ENCODE peak calls at places on chromosomes 12 and 14, in four cellular contexts. One of them, this sample, is unnamed.

GRCh38 chr14:74552623-74553022 is 59.1 kb downstream of the ISCA2 start:
- DNase-seq in OCI-LY7: no peak
- DNase-seq in fibroblast of mammary gland: peak; percentile 36
- DNase-seq in cardiac fibroblast: peak; percentile 69
- DNase-seq in this sample: no peak

GRCh38 chr12:10205251-10205807 is 7.3 kb upstream of the GABARAPL1 start:
- DNase-seq in cardiac fibroblast: no peak
- DNase-seq in fibroblast of mammary gland: no peak
- DNase-seq in OCI-LY7: no peak
- DNase-seq in this sample: no peak

GRCh38 chr14:106185837-106186233 is 659.5 kb downstream of the TMEM121 start:
- DNase-seq in OCI-LY7: peak; percentile 87
- DNase-seq in fibroblast of mammary gland: no peak
- DNase-seq in cardiac fibroblast: no peak
- DNase-seq in this sample: no peak

GRCh38 chr14:55580401-55581010 is 499 bp downstream of the KTN1 start:
- DNase-seq in cardiac fibroblast: peak; percentile 20
- DNase-seq in fibroblast of mammary gland: no peak
- DNase-seq in OCI-LY7: peak; percentile 75
- DNase-seq in this sample: no peak

GRCh38 chr12:46887870-46888269 is 62.1 kb upstream of the SLC38A4 start:
- DNase-seq in OCI-LY7: no peak
- DNase-seq in fibroblast of mammary gland: no peak
- DNase-seq in cardiac fibroblast: no peak
- DNase-seq in this sample: no peak

GRCh38 chr14:96285667-96286066 is 29.7 kb downstream of the BDKRB1 start:
- DNase-seq in OCI-LY7: no peak
- DNase-seq in cardiac fibroblast: peak; percentile 76
- DNase-seq in fibroblast of mammary gland: peak; percentile 59
- DNase-seq in this sample: no peak

GRCh38 chr14:101774006-101774755 is 12.7 kb downstream of the PPP2R5C start:
- DNase-seq in fibroblast of mammary gland: no peak
- DNase-seq in OCI-LY7: peak; percentile 95
- DNase-seq in cardiac fibroblast: no peak
- DNase-seq in this sample: no peak

GRCh38 chr12:121980211-121980891 is 41.3 kb upstream of the BCL7A start:
- DNase-seq in cardiac fibroblast: peak; percentile 22
- DNase-seq in fibroblast of mammary gland: peak; percentile 36
- DNase-seq in OCI-LY7: peak; percentile 98
- DNase-seq in this sample: peak; percentile 62

GRCh38 chr14:56874375-56874774 is 64.1 kb upstream of the OTX2 start:
- DNase-seq in fibroblast of mammary gland: peak; percentile 0
- DNase-seq in cardiac fibroblast: no peak
- DNase-seq in OCI-LY7: peak; percentile 10
- DNase-seq in this sample: no peak

GRCh38 chr12:24223926-24224325 is 274.5 kb upstream of the SOX5 start:
- DNase-seq in OCI-LY7: no peak
- DNase-seq in fibroblast of mammary gland: no peak
- DNase-seq in cardiac fibroblast: no peak
- DNase-seq in this sample: no peak

GRCh38 chr12:80490329-80490728 is 46.3 kb downstream of the PTPRQ start:
- DNase-seq in fibroblast of mammary gland: no peak
- DNase-seq in OCI-LY7: no peak
- DNase-seq in cardiac fibroblast: no peak
- DNase-seq in this sample: no peak

GRCh38 chr12:20212036-20212435 is 156.3 kb upstream of the PDE3A start:
- DNase-seq in OCI-LY7: no peak
- DNase-seq in cardiac fibroblast: peak; percentile 80
- DNase-seq in fibroblast of mammary gland: peak; percentile 72
- DNase-seq in this sample: peak; percentile 75

GRCh38 chr14:63045612-63046320 is 508 bp upstream of the KCNH5 start:
- DNase-seq in OCI-LY7: no peak
- DNase-seq in cardiac fibroblast: peak; percentile 14
- DNase-seq in fibroblast of mammary gland: peak; percentile 21
- DNase-seq in this sample: peak; percentile 39

GRCh38 chr12:110316861-110317260 is 35.8 kb downstream of the ATP2A2 start:
- DNase-seq in OCI-LY7: no peak
- DNase-seq in fibroblast of mammary gland: peak; percentile 88
- DNase-seq in cardiac fibroblast: peak; percentile 77
- DNase-seq in this sample: peak; percentile 77

GRCh38 chr14:67883717-67884116 is 64.1 kb downstream of the RAD51B start:
- DNase-seq in cardiac fibroblast: peak; percentile 56
- DNase-seq in OCI-LY7: peak; percentile 15
- DNase-seq in fibroblast of mammary gland: peak; percentile 41
- DNase-seq in this sample: peak; percentile 19

GRCh38 chr12:94898388-94898787 is 105.1 kb downstream of the NDUFA12 start:
- DNase-seq in OCI-LY7: no peak
- DNase-seq in cardiac fibroblast: peak; percentile 18
- DNase-seq in fibroblast of mammary gland: peak; percentile 12
- DNase-seq in this sample: peak; percentile 14

GRCh38 chr14:91365552-91365951 is 52.1 kb downstream of the CCDC88C start:
- DNase-seq in fibroblast of mammary gland: no peak
- DNase-seq in cardiac fibroblast: no peak
- DNase-seq in OCI-LY7: no peak
- DNase-seq in this sample: no peak

GRCh38 chr14:91366749-91367148 is 50.9 kb downstream of the CCDC88C start:
- DNase-seq in cardiac fibroblast: no peak
- DNase-seq in fibroblast of mammary gland: no peak
- DNase-seq in OCI-LY7: no peak
- DNase-seq in this sample: no peak

GRCh38 chr14:91363776-91364523 is 53.7 kb downstream of the CCDC88C start:
- DNase-seq in OCI-LY7: peak; percentile 94
- DNase-seq in cardiac fibroblast: no peak
- DNase-seq in fibroblast of mammary gland: no peak
- DNase-seq in this sample: no peak

GRCh38 chr14:91367173-91368171 is 50.1 kb downstream of the CCDC88C start:
- DNase-seq in cardiac fibroblast: peak; percentile 26
- DNase-seq in OCI-LY7: peak; percentile 94
- DNase-seq in fibroblast of mammary gland: no peak
- DNase-seq in this sample: peak; percentile 90

DNA sequence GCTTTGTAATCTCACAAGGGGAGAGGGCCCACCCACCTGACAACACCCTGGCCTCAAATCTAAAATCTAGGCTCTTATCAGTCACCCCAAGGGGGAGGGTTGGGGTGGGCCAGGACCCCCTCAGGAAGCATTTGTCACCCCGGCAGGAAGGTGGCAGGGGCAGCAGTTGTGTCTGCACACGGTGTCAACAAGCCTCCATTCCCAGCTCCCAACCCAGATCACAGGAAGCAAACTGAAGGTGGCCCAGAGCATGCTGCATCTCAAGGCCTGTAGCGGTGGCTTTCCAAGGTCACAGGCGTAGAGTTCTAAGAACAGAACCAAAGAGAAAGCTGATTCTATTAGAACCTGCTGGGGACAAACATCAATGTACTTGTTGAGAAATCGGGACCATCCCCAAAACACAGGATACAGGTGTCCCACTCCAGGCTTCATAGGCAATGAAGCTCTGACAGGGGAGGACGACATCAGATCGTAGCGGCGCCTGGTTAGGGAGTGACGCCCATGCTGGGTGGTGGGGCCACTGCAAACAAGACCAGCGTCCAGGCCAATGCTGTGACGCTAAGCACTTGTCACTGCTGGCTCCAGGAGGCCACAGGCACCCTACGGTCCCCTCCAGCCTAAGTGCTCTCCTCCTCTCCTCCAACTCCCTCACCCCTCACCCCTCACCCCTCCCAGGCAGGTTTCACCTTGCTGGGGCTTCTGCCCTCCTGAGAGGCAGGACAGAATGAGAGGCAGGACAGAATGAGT is 52.9 kb downstream of the CCDC88C start:
- DNase-seq in OCI-LY7: no peak
- DNase-seq in cardiac fibroblast: no peak
- DNase-seq in fibroblast of mammary gland: no peak
- DNase-seq in this sample: no peak
- H3K4me3 ChIP-seq in OCI-LY7: peak overlapping the region; percentile 47
- H3K4me3 ChIP-seq in cardiac fibroblast: no peak overlapping the region
- H3K4me3 ChIP-seq in fibroblast of mammary gland: no peak overlapping the region
- H3K4me3 ChIP-seq in this sample: no peak overlapping the region

GRCh38 chr12:82817368-82817767 is 130.7 kb downstream of the TMTC2 start:
- DNase-seq in OCI-LY7: no peak
- DNase-seq in fibroblast of mammary gland: peak; percentile 37
- DNase-seq in cardiac fibroblast: no peak
- DNase-seq in this sample: peak; percentile 27
- TF ChIP-seq CTCF in OCI-LY7: no peak
- TF ChIP-seq CTCF in fibroblast of mammary gland: no peak
- TF ChIP-seq CTCF in cardiac fibroblast: no peak
- TF ChIP-seq CTCF in this sample: no peak

GRCh38 chr14:69208665-69209064 is 17.4 kb downstream of the EXD2 start:
- DNase-seq in OCI-LY7: no peak
- DNase-seq in cardiac fibroblast: no peak
- DNase-seq in fibroblast of mammary gland: no peak
- DNase-seq in this sample: no peak

GRCh38 chr14:69214376-69214775 is 23.1 kb downstream of the EXD2 start:
- DNase-seq in OCI-LY7: no peak
- DNase-seq in cardiac fibroblast: no peak
- DNase-seq in fibroblast of mammary gland: no peak
- DNase-seq in this sample: peak; percentile 33
- H3K4me3 ChIP-seq in OCI-LY7: no peak overlapping the region
- H3K4me3 ChIP-seq in cardiac fibroblast: no peak overlapping the region
- H3K4me3 ChIP-seq in fibroblast of mammary gland: no peak overlapping the region
- H3K4me3 ChIP-seq in this sample: no peak overlapping the region

GRCh38 chr14:46580941-46581671 is 70.5 kb downstream of the RPL10L start:
- DNase-seq in cardiac fibroblast: peak; percentile 44
- DNase-seq in OCI-LY7: peak; percentile 41
- DNase-seq in fibroblast of mammary gland: peak; percentile 41
- DNase-seq in this sample: peak; percentile 59
- TF ChIP-seq CTCF in cardiac fibroblast: peak; percentile 42
- TF ChIP-seq CTCF in OCI-LY7: peak; percentile 84
- TF ChIP-seq CTCF in fibroblast of mammary gland: peak; percentile 58
- TF ChIP-seq CTCF in this sample: peak; percentile 64

DNA sequence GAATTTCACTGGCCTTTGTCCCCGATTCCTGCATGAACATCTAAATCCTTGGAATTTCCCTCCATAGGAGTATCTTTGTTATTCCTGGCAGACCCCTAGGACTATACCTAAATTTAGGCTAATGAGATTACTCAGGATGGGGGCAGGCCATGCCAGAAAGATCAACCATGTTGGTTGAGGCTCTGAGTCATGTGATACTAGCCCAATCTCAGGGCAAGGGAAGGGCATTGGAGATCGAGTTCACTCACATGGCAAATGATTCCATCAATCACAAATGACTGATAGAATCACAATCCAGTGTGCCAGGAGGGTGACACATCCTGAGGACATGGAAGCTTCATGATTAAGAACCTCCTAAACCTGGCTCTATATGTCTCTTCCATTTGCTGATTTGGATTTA is 182.3 kb downstream of the NTF3 start:
- DNase-seq in fibroblast of mammary gland: no peak
- DNase-seq in cardiac fibroblast: no peak
- DNase-seq in OCI-LY7: no peak
- DNase-seq in this sample: no peak
- H3K4me3 ChIP-seq in fibroblast of mammary gland: no peak overlapping the region
- H3K4me3 ChIP-seq in cardiac fibroblast: no peak overlapping the region
- H3K4me3 ChIP-seq in OCI-LY7: no peak overlapping the region
- H3K4me3 ChIP-seq in this sample: no peak overlapping the region

DNA sequence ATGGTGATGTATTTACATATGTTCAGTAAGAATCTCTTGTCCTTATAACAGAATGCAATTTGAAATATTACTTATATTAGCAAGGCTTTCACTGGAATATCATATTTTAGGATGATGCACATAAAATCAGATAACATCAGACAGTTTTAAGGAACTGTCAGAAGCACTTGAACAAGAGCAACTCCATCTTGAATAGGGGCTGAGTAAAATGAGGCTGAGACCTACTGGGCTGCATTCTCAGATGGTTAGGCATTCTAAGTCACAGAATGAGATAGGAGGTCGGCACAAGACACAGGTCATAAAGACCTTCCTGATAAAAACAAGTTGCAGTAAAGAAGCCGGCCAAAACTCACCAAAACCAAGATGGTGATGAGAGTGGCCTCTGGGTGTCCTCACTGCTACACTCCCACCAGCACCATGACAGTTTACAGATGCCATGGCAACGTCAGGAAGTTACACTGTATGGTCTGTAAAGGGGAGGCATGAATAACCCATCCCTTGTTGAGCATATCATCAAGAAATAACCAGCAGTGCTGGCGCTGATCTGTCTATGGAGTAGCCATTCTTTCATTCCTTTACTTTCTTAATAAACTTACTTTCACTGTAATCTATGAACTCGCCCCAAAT is 27.6 kb upstream of the ETV6 start:
- DNase-seq in OCI-LY7: peak; percentile 70
- DNase-seq in fibroblast of mammary gland: peak; percentile 21
- DNase-seq in cardiac fibroblast: peak; percentile 21
- DNase-seq in this sample: no peak
- TF ChIP-seq CTCF in OCI-LY7: peak; percentile 72
- TF ChIP-seq CTCF in fibroblast of mammary gland: peak; percentile 19
- TF ChIP-seq CTCF in cardiac fibroblast: peak; percentile 23
- TF ChIP-seq CTCF in this sample: peak; percentile 25

DNA sequence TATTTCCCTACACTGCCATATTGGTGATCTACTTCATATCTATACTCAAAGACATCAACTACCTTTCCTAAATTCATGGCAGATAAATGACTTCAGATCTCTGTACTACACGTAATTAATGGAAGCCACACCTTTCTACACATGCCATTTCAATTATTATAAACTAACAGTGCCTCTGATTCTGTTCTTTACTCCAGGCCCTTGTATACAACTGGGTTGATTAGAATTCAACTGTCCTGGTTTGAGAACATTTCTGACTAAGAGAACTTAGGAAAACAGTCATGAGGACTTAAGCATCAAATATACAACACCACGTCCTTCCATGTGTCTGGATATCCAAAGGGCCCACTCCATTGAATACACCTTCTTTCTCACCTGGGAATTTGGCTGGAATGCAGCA is 1.8 kb downstream of the ACIN1 start:
- DNase-seq in cardiac fibroblast: no peak
- DNase-seq in OCI-LY7: no peak
- DNase-seq in fibroblast of mammary gland: no peak
- DNase-seq in this sample: no peak
- H3K4me3 ChIP-seq in cardiac fibroblast: peak overlapping the region; percentile 95
- H3K4me3 ChIP-seq in OCI-LY7: peak overlapping the region; percentile 92
- H3K4me3 ChIP-seq in fibroblast of mammary gland: peak overlapping the region; percentile 97
- H3K4me3 ChIP-seq in this sample: no peak overlapping the region

GRCh38 chr14:86712176-86712575 is 1182.2 kb downstream of the FLRT2 start:
- DNase-seq in OCI-LY7: no peak
- DNase-seq in fibroblast of mammary gland: no peak
- DNase-seq in cardiac fibroblast: peak; percentile 9
- DNase-seq in this sample: no peak
- TF ChIP-seq CTCF in OCI-LY7: no peak
- TF ChIP-seq CTCF in fibroblast of mammary gland: no peak
- TF ChIP-seq CTCF in cardiac fibroblast: no peak
- TF ChIP-seq CTCF in this sample: no peak

DNA sequence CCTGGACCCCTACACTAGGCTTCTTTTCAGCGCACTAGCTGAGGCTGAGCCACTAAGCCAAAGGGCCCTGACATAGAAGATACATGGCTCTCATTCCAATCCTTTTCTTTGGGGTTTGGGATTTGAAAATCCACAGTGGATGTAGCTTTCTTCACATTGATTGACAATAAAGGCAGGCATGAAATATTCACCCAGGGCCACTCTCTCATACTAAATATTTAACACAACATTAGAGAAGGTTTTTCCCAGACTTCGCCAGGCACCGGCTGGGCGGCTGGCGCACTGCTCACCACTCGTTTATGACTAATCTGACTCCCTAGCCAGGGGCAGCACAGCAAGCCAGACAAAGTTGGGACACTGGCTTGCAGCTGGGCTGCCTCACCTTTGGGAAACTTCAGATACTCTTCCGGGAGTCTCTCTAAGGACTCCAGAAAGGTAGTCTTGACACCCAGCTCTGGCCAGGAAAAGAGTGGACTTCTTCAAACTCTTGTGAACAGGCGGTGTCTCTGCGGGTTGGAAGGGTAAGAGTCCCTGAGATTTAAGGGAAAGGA is 699 bp upstream of the HOXC11 start:
- DNase-seq in OCI-LY7: no peak
- DNase-seq in cardiac fibroblast: no peak
- DNase-seq in fibroblast of mammary gland: peak; percentile 48
- DNase-seq in this sample: no peak
- H3K4me3 ChIP-seq in OCI-LY7: no peak overlapping the region
- H3K4me3 ChIP-seq in cardiac fibroblast: no peak overlapping the region
- H3K4me3 ChIP-seq in fibroblast of mammary gland: no peak overlapping the region
- H3K4me3 ChIP-seq in this sample: no peak overlapping the region